ENCODE peak calls at places on chromosomes 16 and 17, in nine cellular contexts. Z is HCT116, A is kidney, P is heart left ventricle, Y is AG10803, S is neural crest cell, D is OCI-LY7, O is body of pancreas, H is thoracic aorta. B is an unnamed sample.

GRCh38 chr17:33002245-33002644 is 10.6 kb downstream of the SPACA3 start:
- DNase-seq in Y (no peak), O (no peak), Z (no peak), P (no peak), S (no peak), D (no peak), A (no peak), H (no peak), B (no peak)

GRCh38 chr17:15498107-15498506 is 30.7 kb upstream of the CDRT4 start:
- DNase-seq in Z (no peak), S (no peak), O (no peak), A (no peak), H (no peak), Y (no peak), P (no peak), D (peak), B (no peak)

GRCh38 chr16:81666102-81666501 is 113.0 kb upstream of the PLCG2 start:
- DNase-seq in O (no peak), H (no peak), D (no peak), Y (no peak), P (no peak), S (no peak), A (no peak), Z (no peak), B (no peak)

GRCh38 chr17:59851431-59852375 is 41.0 kb downstream of the TUBD1 start:
- DNase-seq in S (no peak), D (no peak), Y (peak), H (no peak), P (no peak), A (peak), O (peak), Z (no peak), B (no peak)

GRCh38 chr16:11780988-11781680 is 15.9 kb downstream of the ZC3H7A start:
- DNase-seq in P (no peak), S (no peak), Y (no peak), Z (no peak), H (no peak), D (no peak), O (no peak), A (no peak), B (no peak)

GRCh38 chr17:63120406-63120805 is 154.4 kb downstream of the TANC2 start:
- DNase-seq in D (no peak), P (no peak), H (no peak), O (no peak), Y (peak), A (no peak), S (no peak), Z (no peak), B (no peak)

GRCh38 chr16:88686439-88687253 is at the start of gene SNAI3:
- DNase-seq in S (peak), Y (no peak), A (peak), O (peak), D (peak), Z (peak), P (peak), H (no peak), B (peak)

GRCh38 chr17:55348749-55349354 is 72.8 kb downstream of the MMD start:
- DNase-seq in O (peak), Y (peak), H (no peak), P (peak), Z (peak), S (peak), D (peak), A (no peak), B (no peak)

GRCh38 chr16:84692451-84692850 is 7.3 kb upstream of the USP10 start:
- DNase-seq in O (no peak), S (no peak), D (no peak), Z (no peak), Y (no peak), H (no peak), A (no peak), P (no peak), B (no peak)

GRCh38 chr17:63550816-63551639 is 751 bp downstream of the DCAF7 start:
- DNase-seq in P (no peak), H (no peak), A (no peak), O (no peak), S (peak), D (peak), Z (no peak), Y (peak), B (no peak)

GRCh38 chr17:83079340-83079747 is at the start of gene METRNL:
- DNase-seq in A (peak), D (peak), H (no peak), Z (no peak), S (peak), Y (peak), O (peak), P (peak), B (peak)

GRCh38 chr16:77330332-77331043 is 104.3 kb downstream of the ADAMTS18 start:
- DNase-seq in P (no peak), Z (no peak), S (no peak), A (no peak), O (no peak), H (no peak), Y (no peak), D (no peak), B (no peak)

GRCh38 chr17:8856869-8857575 is 10.5 kb downstream of the PIK3R6 start:
- DNase-seq in D (no peak), O (no peak), P (no peak), S (no peak), Y (no peak), H (no peak), A (no peak), Z (no peak), B (no peak)

GRCh38 chr17:5419959-5420653 is at the start of gene RPAIN:
- DNase-seq in O (peak), A (peak), P (peak), H (peak), Y (peak), D (peak), S (peak), Z (peak), B (peak)

GRCh38 chr17:15914400-15915165 is 30.3 kb upstream of the ADORA2B start:
- DNase-seq in S (no peak), O (no peak), P (no peak), H (no peak), Y (peak), D (no peak), A (no peak), Z (no peak), B (peak)

GRCh38 chr17:4565209-4566141 is 5.1 kb upstream of the GGT6 start:
- DNase-seq in D (peak), A (peak), O (peak), P (peak), Z (peak), S (peak), H (no peak), Y (peak), B (no peak)

GRCh38 chr17:10824874-10825273 is 13.0 kb downstream of the PIRT start:
- DNase-seq in P (no peak), A (no peak), O (no peak), S (no peak), H (no peak), Y (no peak), Z (no peak), D (no peak), B (no peak)

GRCh38 chr16:66391726-66392670 is 25.5 kb downstream of the CDH5 start:
- DNase-seq in D (no peak), S (no peak), Y (no peak), O (no peak), A (no peak), Z (no peak), H (no peak), P (no peak), B (no peak)

GRCh38 chr17:6577686-6578263 is 21.4 kb upstream of the PITPNM3 start:
- DNase-seq in P (no peak), D (no peak), Z (peak), A (no peak), H (no peak), S (no peak), O (no peak), Y (no peak), B (no peak)

GRCh38 chr17:32569171-32570080 is 82.6 kb downstream of the CDK5R1 start:
- DNase-seq in Z (no peak), A (no peak), S (no peak), H (no peak), D (no peak), P (no peak), Y (peak), O (no peak), B (no peak)

GRCh38 chr17:28760987-28761562 is 17.3 kb downstream of the TRAF4 start:
- DNase-seq in S (no peak), O (peak), Y (peak), P (peak), Z (no peak), A (peak), H (no peak), D (no peak), B (peak)

GRCh38 chr17:40529991-40530390 is 28.6 kb upstream of the TNS4 start:
- DNase-seq in P (no peak), S (no peak), D (no peak), H (no peak), A (no peak), Z (no peak), Y (no peak), O (no peak), B (no peak)

GRCh38 chr16:53775106-53775820 is 71.3 kb downstream of the FTO start:
- DNase-seq in P (no peak), A (no peak), D (no peak), Y (no peak), H (no peak), O (no peak), S (no peak), Z (no peak), B (no peak)

GRCh38 chr17:81805707-81806460 is 1.9 kb downstream of the GCGR start:
- DNase-seq in D (no peak), H (no peak), P (no peak), Z (no peak), O (no peak), Y (no peak), A (no peak), S (no peak), B (no peak)

GRCh38 chr16:31695667-31696066 is 168.0 kb downstream of the AHSP start:
- DNase-seq in S (no peak), A (no peak), O (no peak), Z (no peak), Y (no peak), P (no peak), D (peak), H (no peak), B (no peak)

GRCh38 chr16:8959921-8960787 is 3.6 kb downstream of the USP7 start:
- DNase-seq in Z (no peak), P (no peak), Y (no peak), O (no peak), A (no peak), D (peak), H (no peak), S (no peak), B (no peak)

GRCh38 chr17:73215414-73215813 is 22.6 kb downstream of the COG1 start:
- DNase-seq in O (no peak), P (no peak), D (peak), S (no peak), Y (no peak), A (no peak), H (no peak), Z (no peak), B (no peak)
- TF ChIP-seq CTCF in O (no peak), P (no peak), D (peak), S (peak), Y (no peak), A (no peak), H (no peak), Z (no peak), B (no peak)

GRCh38 chr17:53148058-53148457 is 674.7 kb upstream of the KIF2B start:
- DNase-seq in H (no peak), P (no peak), Z (no peak), S (no peak), O (no peak), Y (no peak), A (no peak), D (no peak), B (no peak)

GRCh38 chr17:53150101-53150698 is 672.5 kb upstream of the KIF2B start:
- DNase-seq in H (no peak), A (no peak), Z (no peak), D (peak), P (no peak), Y (no peak), S (no peak), O (no peak), B (no peak)
- TF ChIP-seq CTCF in H (no peak), A (no peak), Z (no peak), D (peak), P (no peak), Y (no peak), S (peak), O (no peak), B (no peak)

GRCh38 chr17:688100-688989 is 26.3 kb downstream of the VPS53 start:
- DNase-seq in S (no peak), P (no peak), A (no peak), O (no peak), H (no peak), D (peak), Y (peak), Z (no peak), B (peak)
- TF ChIP-seq CTCF in S (peak), P (no peak), A (no peak), O (no peak), H (no peak), D (peak), Y (peak), Z (peak), B (peak)

GRCh38 chr17:13977837-13978236 is 91.5 kb upstream of the COX10 start:
- DNase-seq in P (no peak), Y (no peak), S (no peak), H (no peak), Z (no peak), A (no peak), D (no peak), O (no peak), B (no peak)
- TF ChIP-seq CTCF in P (no peak), Y (no peak), S (no peak), H (no peak), Z (no peak), A (no peak), D (no peak), O (no peak), B (no peak)

GRCh38 chr17:80449194-80449929 is 27.0 kb downstream of the NPTX1 start:
- DNase-seq in P (no peak), D (no peak), H (no peak), A (no peak), Y (no peak), S (no peak), Z (no peak), O (no peak), B (no peak)

GRCh38 chr17:80449930-80450576 is 26.4 kb downstream of the NPTX1 start:
- DNase-seq in Y (no peak), H (no peak), O (no peak), D (no peak), S (no peak), Z (no peak), A (no peak), P (no peak), B (no peak)

GRCh38 chr17:80453126-80453979 is 23.1 kb downstream of the NPTX1 start:
- DNase-seq in S (no peak), Y (peak), Z (no peak), O (peak), P (no peak), H (no peak), D (no peak), A (no peak), B (no peak)

GRCh38 chr17:80452173-80452915 is 24.1 kb downstream of the NPTX1 start:
- DNase-seq in H (no peak), D (no peak), S (no peak), O (no peak), Y (peak), Z (no peak), P (no peak), A (no peak), B (no peak)

DNA sequence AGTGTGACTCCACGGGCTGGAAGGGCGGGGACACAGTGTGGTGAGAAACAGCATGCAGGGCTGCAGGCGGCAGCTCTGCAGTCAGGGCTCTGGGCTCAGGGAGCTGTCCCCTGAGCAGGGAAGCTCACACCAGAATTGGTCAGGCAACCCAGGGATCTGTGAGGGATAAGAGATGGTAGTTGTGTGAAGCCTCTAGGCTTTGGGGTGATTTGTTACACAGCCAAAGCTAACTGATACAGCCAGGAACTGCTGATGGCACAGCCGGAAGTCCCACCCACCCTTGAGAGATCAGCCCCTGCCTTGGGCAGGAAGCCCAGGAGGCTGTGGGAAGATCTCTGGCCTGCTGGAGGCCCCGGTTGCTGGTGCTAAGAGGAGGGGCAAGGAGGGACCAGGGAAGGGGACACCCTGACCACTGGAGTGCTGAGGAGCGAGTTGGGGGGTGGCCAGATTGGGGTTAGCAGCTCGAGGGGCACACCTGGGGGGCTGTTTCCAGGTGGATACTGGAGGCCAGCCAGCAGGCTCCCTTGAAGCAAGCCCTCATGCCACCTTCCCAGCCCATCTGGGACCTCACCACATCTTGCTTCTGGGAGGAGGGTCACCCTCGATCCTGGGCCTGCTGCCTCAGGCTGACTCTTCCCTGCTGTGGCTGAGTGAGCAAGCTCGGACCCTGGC is 25.2 kb downstream of the NPTX1 start:
- DNase-seq in P (no peak), H (no peak), Y (no peak), A (no peak), S (no peak), Z (no peak), O (no peak), D (no peak), B (no peak)
- TF ChIP-seq CTCF in P (no peak), H (no peak), Y (no peak), A (no peak), S (no peak), Z (no peak), O (no peak), D (no peak), B (no peak)

GRCh38 chr16:56244612-56245011 is 53.3 kb downstream of the GNAO1 start:
- DNase-seq in O (no peak), Y (no peak), H (no peak), P (no peak), Z (no peak), A (no peak), D (no peak), S (no peak), B (no peak)
- TF ChIP-seq CTCF in O (no peak), Y (no peak), H (no peak), P (no peak), Z (no peak), A (no peak), D (no peak), S (no peak), B (no peak)

DNA sequence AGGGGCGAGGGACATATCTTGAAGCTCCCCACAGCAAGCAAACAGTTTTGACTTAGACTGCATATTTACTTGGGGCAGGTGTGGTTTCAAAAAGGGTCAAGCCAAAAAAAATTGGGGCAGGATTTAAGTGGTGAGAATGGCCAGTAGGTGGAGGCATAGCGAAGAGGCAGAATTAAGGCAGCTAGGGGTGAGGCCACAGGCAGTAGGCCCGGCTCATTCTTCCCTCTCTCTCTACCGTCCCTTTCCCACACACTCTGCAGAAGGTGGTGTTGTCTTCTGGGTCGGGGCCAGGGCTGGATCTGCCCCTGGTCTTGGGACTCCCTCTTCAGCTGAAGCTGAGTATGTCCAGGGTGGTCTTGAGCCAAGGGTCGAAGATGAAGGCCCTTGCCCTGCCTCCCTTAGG is 2.6 kb downstream of the SHBG start:
- DNase-seq in H (no peak), D (peak), A (no peak), Z (peak), Y (peak), S (no peak), P (no peak), O (peak), B (peak)
- TF ChIP-seq CTCF in H (no peak), D (peak), A (peak), Z (peak), Y (peak), S (peak), P (peak), O (no peak), B (peak)

GRCh38 chr17:76370261-76370993 is 14.0 kb upstream of the SPHK1 start:
- DNase-seq in A (peak), H (peak), O (peak), Z (no peak), P (peak), Y (peak), S (no peak), D (peak), B (no peak)
- TF ChIP-seq CTCF in A (no peak), H (peak), O (no peak), Z (peak), P (peak), Y (peak), S (peak), D (peak), B (no peak)

DNA sequence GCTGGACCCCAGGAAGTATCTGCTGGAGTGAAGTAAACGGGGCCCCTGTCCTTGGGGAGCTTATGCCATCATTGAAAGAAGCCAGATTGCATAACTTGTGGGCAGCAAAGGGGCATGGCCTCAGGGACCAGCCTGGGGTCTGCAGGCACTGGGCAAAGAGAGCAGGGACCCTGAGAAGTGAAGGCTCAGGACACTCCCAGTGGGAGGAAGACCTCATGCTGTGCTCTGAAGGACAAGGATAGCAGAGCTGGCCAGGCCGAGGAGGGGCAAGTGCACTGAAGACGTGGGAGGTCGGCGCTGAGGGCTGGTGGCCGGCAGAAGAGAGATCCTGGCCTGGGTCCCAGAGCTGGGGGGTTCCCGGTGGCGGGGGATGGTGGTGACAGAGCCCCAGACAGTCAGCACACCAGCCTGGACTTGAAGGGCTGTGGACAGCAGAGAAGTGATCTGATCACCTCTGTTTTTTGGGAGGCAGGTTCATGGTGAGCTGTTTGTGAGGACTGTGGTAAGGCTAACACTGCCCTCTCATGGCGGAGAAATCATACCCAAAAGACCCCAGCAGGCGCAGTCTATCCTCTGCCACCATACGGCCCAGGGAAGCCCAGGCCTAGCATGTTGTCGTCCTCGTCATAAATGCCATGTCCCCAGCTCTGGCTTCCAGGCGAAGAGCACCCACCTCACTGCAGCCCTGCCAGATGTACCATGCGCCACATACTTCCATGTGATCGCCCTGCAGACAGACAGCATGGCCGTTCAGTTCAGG is 7.1 kb upstream of the CNP start:
- DNase-seq in O (peak), D (peak), Y (peak), H (no peak), S (peak), P (no peak), A (peak), Z (peak), B (no peak)
- TF ChIP-seq CTCF in O (peak), D (peak), Y (peak), H (no peak), S (peak), P (no peak), A (peak), Z (peak), B (no peak)

GRCh38 chr17:35981246-35981645 is at the start of gene CCL16:
- DNase-seq in H (no peak), A (no peak), P (no peak), Y (no peak), D (no peak), O (no peak), S (no peak), Z (no peak), B (no peak)

GRCh38 chr17:35982409-35983191 is 1.3 kb upstream of the CCL16 start:
- DNase-seq in S (no peak), Y (no peak), A (no peak), D (no peak), O (no peak), P (no peak), Z (no peak), H (no peak), B (no peak)

GRCh38 chr17:35978346-35978745 is 3.0 kb downstream of the CCL16 start:
- DNase-seq in D (no peak), P (no peak), A (no peak), Y (no peak), S (no peak), O (no peak), H (no peak), Z (no peak), B (no peak)

GRCh38 chr17:35984140-35984539 is 2.4 kb downstream of the CCL14 start:
- DNase-seq in A (no peak), Z (no peak), S (no peak), H (no peak), P (no peak), O (no peak), Y (no peak), D (no peak), B (no peak)

GRCh38 chr17:35981908-35982330 is 622 bp upstream of the CCL16 start:
- DNase-seq in A (no peak), H (no peak), Z (no peak), Y (no peak), S (no peak), P (no peak), O (no peak), D (no peak), B (no peak)
- TF ChIP-seq CTCF in A (no peak), H (no peak), Z (peak), Y (no peak), S (peak), P (no peak), O (no peak), D (peak), B (no peak)

B was measured in CD14-positive monocyte.